ENCODE peak calls at places on chromosome 1, in nine cellular contexts. V is right atrium auricular region; D is CD4-positive, CD25-positive, alpha-beta regulatory T cell; I is uterus; N is CD8-positive, alpha-beta memory T cell; F is cardiac muscle cell; E is pancreas; Z is H9; X is astrocyte. L is an unnamed sample. For H3K4me1, the result is how much of the 10 kb centered on the place peaks cover.

GRCh38 chr1:61227857-61228557 is 145.6 kb downstream of the NFIA start:
- DNase-seq in I (no peak), E (no peak), F (no peak), N (no peak), X (no peak), D (no peak), V (no peak), Z (no peak), L (no peak)

GRCh38 chr1:57321776-57322175 is 102.1 kb downstream of the DAB1 start:
- DNase-seq in F (no peak), V (no peak), E (no peak), I (no peak), N (no peak), X (no peak), D (no peak), Z (no peak), L (no peak)

GRCh38 chr1:84619383-84620093 is 45.3 kb upstream of the CTBS start:
- DNase-seq in F (peak), E (no peak), V (no peak), Z (no peak), D (peak), I (peak), X (peak), N (no peak), L (no peak)

GRCh38 chr1:236282159-236282716 is 480 bp upstream of the ERO1B start:
- DNase-seq in Z (no peak), I (no peak), V (no peak), E (peak), F (no peak), N (no peak), X (no peak), D (no peak), L (no peak)

GRCh38 chr1:146007048-146007784 is 10.8 kb upstream of the TXNIP start:
- DNase-seq in X (peak), E (no peak), F (peak), I (peak), Z (no peak), V (peak), N (peak), D (peak), L (peak)

GRCh38 chr1:209884249-209884648 is 53.8 kb upstream of the SYT14 start:
- DNase-seq in I (no peak), F (no peak), V (no peak), Z (no peak), D (no peak), E (no peak), X (peak), N (no peak), L (no peak)

GRCh38 chr1:79790950-79791349 is 784.4 kb upstream of the ADGRL4 start:
- DNase-seq in E (no peak), N (no peak), X (no peak), I (no peak), V (no peak), F (no peak), D (no peak), Z (no peak), L (no peak)

GRCh38 chr1:60904079-60904852 is 178.1 kb upstream of the NFIA start:
- DNase-seq in Z (no peak), F (no peak), N (no peak), I (no peak), X (peak), D (no peak), E (no peak), V (peak), L (no peak)

GRCh38 chr1:115196291-115196690 is 107.0 kb upstream of the TSPAN2 start:
- DNase-seq in N (no peak), D (no peak), F (no peak), X (no peak), V (no peak), E (no peak), I (no peak), Z (no peak), L (no peak)

GRCh38 chr1:21659099-21659923 is 9.8 kb downstream of the RAP1GAP start:
- DNase-seq in I (no peak), Z (peak), X (no peak), V (peak), E (peak), D (peak), N (peak), F (peak), L (peak)

GRCh38 chr1:116667577-116668105 is at the start of gene IGSF3:
- DNase-seq in X (no peak), V (peak), I (peak), N (peak), Z (peak), E (peak), F (peak), D (peak), L (peak)

GRCh38 chr1:89516055-89516454 is 8.6 kb upstream of the LRRC8B start:
- DNase-seq in E (no peak), X (peak), D (no peak), V (no peak), I (no peak), F (no peak), N (no peak), Z (no peak), L (no peak)

GRCh38 chr1:246567258-246568235 is 1.3 kb downstream of the CNST start:
- DNase-seq in X (peak), I (no peak), N (no peak), V (no peak), E (no peak), F (peak), D (peak), Z (no peak), L (no peak)

GRCh38 chr1:248881261-248881660 is 22.4 kb upstream of the ZNF692 start:
- DNase-seq in F (no peak), Z (no peak), E (no peak), X (no peak), N (no peak), V (no peak), D (no peak), I (no peak), L (no peak)

GRCh38 chr1:213162338-213162737 is 111.3 kb downstream of the RPS6KC1 start:
- DNase-seq in Z (no peak), V (no peak), I (peak), E (no peak), D (no peak), F (no peak), N (no peak), X (peak), L (no peak)

GRCh38 chr1:6624712-6625578 is at the start of gene THAP3:
- DNase-seq in Z (peak), F (peak), E (peak), X (peak), D (peak), I (peak), N (peak), V (peak), L (peak)

GRCh38 chr1:192516776-192517297 is 58.7 kb upstream of the RGS1 start:
- DNase-seq in I (no peak), N (peak), V (no peak), D (peak), F (no peak), E (no peak), X (peak), Z (no peak), L (no peak)

GRCh38 chr1:239287296-239287695 is 99.1 kb upstream of the CHRM3 start:
- DNase-seq in F (no peak), I (no peak), V (no peak), E (no peak), Z (no peak), N (no peak), X (no peak), D (no peak), L (no peak)

GRCh38 chr1:47795102-47795501 is 202.1 kb downstream of the TRABD2B start:
- DNase-seq in N (no peak), I (no peak), X (no peak), F (no peak), Z (no peak), V (no peak), D (no peak), E (no peak), L (no peak)

GRCh38 chr1:6035265-6035664 is 10.4 kb upstream of the KCNAB2 start:
- DNase-seq in D (no peak), I (no peak), F (no peak), E (no peak), X (no peak), V (no peak), N (no peak), Z (no peak), L (no peak)

GRCh38 chr1:69613414-69613813 is 45.7 kb downstream of the LRRC7 start:
- DNase-seq in Z (no peak), F (no peak), D (no peak), N (no peak), E (no peak), X (no peak), V (no peak), I (no peak), L (no peak)

GRCh38 chr1:185154912-185155513 is 1.7 kb downstream of the TRMT1L start:
- DNase-seq in F (no peak), Z (no peak), N (no peak), V (no peak), D (no peak), X (no peak), E (no peak), I (no peak), L (no peak)

GRCh38 chr1:110756506-110756905 is 81.8 kb upstream of the KCNA3 start:
- DNase-seq in F (no peak), D (no peak), E (no peak), N (no peak), X (no peak), I (no peak), Z (no peak), V (no peak), L (no peak)

GRCh38 chr1:212158912-212159796 is 123.6 kb downstream of the DTL start:
- DNase-seq in N (peak), I (no peak), D (peak), F (no peak), Z (no peak), V (no peak), E (no peak), X (no peak), L (peak)

GRCh38 chr1:206013017-206013800 is 10.0 kb upstream of the RAB7B start:
- DNase-seq in X (no peak), V (no peak), D (no peak), E (no peak), N (no peak), F (no peak), I (no peak), Z (no peak), L (no peak)

GRCh38 chr1:51330331-51331201 is at the start of gene TTC39A:
- DNase-seq in I (no peak), V (no peak), Z (no peak), X (no peak), E (peak), D (no peak), N (no peak), F (peak), L (peak)

GRCh38 chr1:181114574-181115366 is 26.3 kb downstream of the IER5 start:
- DNase-seq in X (no peak), F (no peak), Z (no peak), I (peak), V (no peak), E (no peak), D (no peak), N (no peak), L (no peak)

GRCh38 chr1:181115367-181115684 is 26.8 kb downstream of the IER5 start:
- DNase-seq in I (no peak), E (no peak), X (no peak), N (no peak), Z (no peak), V (no peak), D (no peak), F (no peak), L (no peak)

GRCh38 chr1:181112071-181112929 is 23.8 kb downstream of the IER5 start:
- DNase-seq in V (peak), I (peak), Z (no peak), D (no peak), E (peak), X (peak), F (no peak), N (no peak), L (peak)

GRCh38 chr1:181111559-181111958 is 23.1 kb downstream of the IER5 start:
- DNase-seq in V (no peak), Z (no peak), X (peak), D (no peak), F (no peak), N (no peak), E (no peak), I (no peak), L (no peak)

GRCh38 chr1:181113061-181113695 is 24.7 kb downstream of the IER5 start:
- DNase-seq in N (no peak), E (no peak), X (peak), Z (no peak), V (no peak), D (no peak), F (no peak), I (no peak), L (no peak)
- H3K4me1 ChIP-seq in N (under half), E (under half), X (under half), Z (under half), V (under half), D (under half), F (under half), I (under half), L (under half)

DNA sequence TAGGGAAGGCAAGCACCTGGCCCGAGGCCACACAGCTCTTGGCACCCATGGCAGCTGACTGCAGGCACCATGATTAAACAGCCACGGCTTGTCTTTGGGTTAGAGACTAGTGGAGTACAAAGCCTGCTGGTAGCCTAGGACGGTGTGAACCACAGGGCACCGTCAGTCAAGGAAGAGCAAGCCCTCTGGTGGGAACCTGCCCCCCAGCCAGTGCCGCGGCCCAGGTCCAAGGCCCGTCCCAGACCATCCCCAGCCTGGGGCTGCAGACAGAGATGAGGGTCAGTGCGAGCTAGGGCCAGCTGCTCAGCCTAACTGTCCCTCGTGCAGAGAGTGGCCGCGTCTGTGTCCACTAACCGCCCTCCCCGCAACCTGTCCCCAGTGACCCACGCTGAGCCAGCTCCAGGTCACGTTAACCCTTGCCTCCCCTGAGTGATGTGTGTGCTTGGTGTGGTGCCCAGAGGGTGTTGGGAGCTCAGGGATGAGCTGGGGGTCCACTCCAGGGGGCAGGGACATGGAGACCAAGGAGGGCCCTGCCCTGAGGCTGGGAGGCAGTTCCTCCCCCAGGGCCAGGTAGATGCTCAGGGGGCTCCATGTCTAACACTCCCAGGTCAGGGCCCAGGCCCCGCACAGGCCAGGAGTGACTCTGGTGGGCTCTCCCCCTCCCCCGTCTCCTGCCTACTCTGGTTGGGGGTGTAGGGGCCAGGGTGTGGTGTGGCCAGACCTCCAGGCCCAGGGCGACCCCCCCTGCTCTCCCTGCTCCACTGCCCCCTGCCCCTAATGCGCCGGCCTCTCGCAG is 20.1 kb upstream of the CCDC27 start:
- DNase-seq in D (no peak), V (no peak), X (no peak), N (no peak), I (no peak), Z (no peak), F (no peak), E (no peak), L (no peak)
- H3K27ac ChIP-seq in D (no peak), V (no peak), X (no peak), N (no peak), I (no peak), Z (no peak), F (no peak), E (no peak), L (no peak)

DNA sequence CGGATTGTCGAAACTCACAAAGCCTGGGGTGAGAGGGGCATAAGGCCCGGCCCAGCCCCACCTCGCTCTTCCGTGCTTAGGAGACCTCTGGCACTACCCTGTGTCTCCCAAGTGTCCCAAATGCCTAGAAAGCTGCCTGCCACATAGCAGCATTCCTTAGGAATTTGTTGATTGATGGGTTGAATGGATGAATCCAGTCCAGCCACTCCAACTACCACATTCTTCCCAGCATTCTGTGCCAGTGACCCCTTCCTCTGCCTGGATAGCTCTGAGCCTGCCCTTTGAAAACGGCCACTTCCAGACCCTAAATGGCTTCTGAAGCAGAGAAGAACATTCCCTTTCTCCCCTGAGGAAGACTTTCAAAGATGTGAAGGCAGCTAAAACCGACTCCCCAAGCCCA is 11.5 kb downstream of the CELF3 start:
- DNase-seq in Z (no peak), N (no peak), D (no peak), F (peak), V (no peak), I (no peak), E (no peak), X (no peak), L (no peak)
- H3K4me1 ChIP-seq in Z (under half), N (under half), D (under half), F (under half), V (under half), I (under half), E (under half), X (under half), L (under half)

DNA sequence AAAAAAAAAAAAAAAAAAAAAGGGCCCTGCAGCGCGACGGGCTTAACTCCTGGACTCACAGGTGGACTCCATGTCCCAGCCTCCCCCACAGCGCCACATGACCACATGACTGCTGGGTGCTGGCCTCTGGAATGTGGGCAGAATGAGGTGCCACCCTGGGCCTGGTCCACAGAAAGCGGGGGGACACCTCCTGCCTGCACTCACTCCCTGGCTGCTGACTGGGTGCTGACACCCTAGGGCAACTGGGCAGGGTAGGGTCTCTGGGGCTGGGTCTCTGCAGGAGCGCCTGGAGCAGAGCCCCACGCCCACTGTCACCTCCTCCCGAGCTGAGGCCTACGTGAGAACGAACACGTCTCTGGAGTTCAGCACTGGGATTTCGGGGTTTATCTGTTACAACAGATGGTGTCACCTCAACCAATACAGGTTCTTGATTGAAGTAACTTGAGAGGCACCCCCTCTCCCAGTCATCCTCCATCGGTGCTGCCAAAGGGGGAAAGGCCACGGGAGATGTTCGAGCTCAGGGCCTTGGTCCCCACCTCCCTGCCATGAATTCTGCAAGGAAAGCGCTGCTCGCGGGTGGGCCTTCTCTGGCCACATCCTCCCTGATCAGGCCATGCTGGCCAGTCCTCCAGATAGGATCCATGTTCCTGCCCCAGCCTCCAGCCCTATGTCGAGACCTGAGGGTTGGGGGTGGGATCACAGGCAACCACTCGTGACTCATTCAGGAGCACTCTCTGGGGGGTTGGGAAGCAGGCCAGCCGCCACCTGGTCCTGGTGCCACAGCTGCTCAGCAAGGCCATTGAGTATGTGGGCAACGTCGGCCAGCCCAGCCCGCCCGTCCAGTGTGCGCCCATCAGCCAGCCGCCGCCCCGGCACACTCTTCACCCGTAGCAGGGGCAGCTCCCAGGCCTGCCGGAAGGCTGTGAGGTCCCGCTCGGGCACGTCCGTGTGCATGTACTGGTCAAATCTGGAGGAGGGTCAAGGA is 5.4 kb downstream of the CPLANE2 start:
- DNase-seq in E (no peak), I (no peak), D (no peak), X (no peak), V (no peak), Z (no peak), F (no peak), N (no peak), L (no peak)
- H3K27ac ChIP-seq in E (no peak), I (no peak), D (no peak), X (no peak), V (no peak), Z (no peak), F (no peak), N (peak), L (no peak)